ENCODE peak calls at places on chromosomes 11 and 22, in nine cellular contexts. X is right lobe of liver; M is dorsolateral prefrontal cortex; D is hepatocyte; J is HCT116; W is body of pancreas; Y is fibroblast of pulmonary artery; N is CD8-positive, alpha-beta T cell; T is coronary artery. I is an unnamed sample.

GRCh38 chr11:64607381-64608259 is 16.6 kb downstream of the SLC22A12 start:
- DNase-seq in X (no peak), M (peak), D (no peak), J (no peak), W (no peak), Y (peak), N (no peak), T (no peak), I (peak)

GRCh38 chr11:443542-444199 is 1.9 kb upstream of the ANO9 start:
- DNase-seq in X (no peak), M (no peak), D (peak), J (no peak), W (no peak), Y (peak), N (no peak), T (no peak), I (no peak)

GRCh38 chr11:44894217-44894617 is 56.5 kb downstream of the TP53I11 start:
- DNase-seq in X (peak), M (peak), D (peak), J (peak), W (peak), Y (peak), N (peak), T (no peak), I (peak)

GRCh38 chr22:27252282-27253049 is 549.1 kb downstream of the MN1 start:
- DNase-seq in X (no peak), M (no peak), D (peak), J (no peak), W (no peak), Y (peak), N (no peak), T (peak), I (peak)

GRCh38 chr11:113689711-113690618 is 16.1 kb downstream of the TMPRSS5 start:
- DNase-seq in X (no peak), M (no peak), D (no peak), J (peak), W (no peak), Y (no peak), N (no peak), T (no peak), I (no peak)

GRCh38 chr22:29300807-29301601 is 5.4 kb upstream of the GAS2L1 start:
- DNase-seq in X (no peak), M (no peak), D (no peak), J (no peak), W (peak), Y (no peak), N (no peak), T (no peak), I (no peak)

GRCh38 chr11:75721852-75722668 is 4.4 kb downstream of the MOGAT2 start:
- DNase-seq in X (peak), M (no peak), D (peak), J (no peak), W (no peak), Y (no peak), N (no peak), T (no peak), I (no peak)

GRCh38 chr11:2276280-2276998 is 6.1 kb upstream of the ASCL2 start:
- DNase-seq in X (no peak), M (no peak), D (no peak), J (no peak), W (no peak), Y (no peak), N (no peak), T (peak), I (no peak)

GRCh38 chr11:65646921-65647701 is 9.2 kb downstream of the SIPA1 start:
- DNase-seq in X (peak), M (no peak), D (peak), J (no peak), W (peak), Y (peak), N (no peak), T (no peak), I (no peak)

GRCh38 chr11:114432893-114433292 is 6.4 kb upstream of the REXO2 start:
- DNase-seq in X (no peak), M (no peak), D (no peak), J (no peak), W (no peak), Y (no peak), N (no peak), T (no peak), I (no peak)

GRCh38 chr11:23653071-23653675 is 792.9 kb upstream of the CCDC179 start:
- DNase-seq in X (no peak), M (no peak), D (no peak), J (no peak), W (no peak), Y (no peak), N (no peak), T (no peak), I (no peak)

GRCh38 chr11:92211576-92212167 is 12.9 kb upstream of the FAT3 start:
- DNase-seq in X (no peak), M (peak), D (peak), J (no peak), W (peak), Y (peak), N (no peak), T (no peak), I (peak)
- TF ChIP-seq CTCF in X (peak), M (peak), D (peak), J (no peak), W (no peak), Y (peak), N (no peak), T (peak), I (peak)

DNA sequence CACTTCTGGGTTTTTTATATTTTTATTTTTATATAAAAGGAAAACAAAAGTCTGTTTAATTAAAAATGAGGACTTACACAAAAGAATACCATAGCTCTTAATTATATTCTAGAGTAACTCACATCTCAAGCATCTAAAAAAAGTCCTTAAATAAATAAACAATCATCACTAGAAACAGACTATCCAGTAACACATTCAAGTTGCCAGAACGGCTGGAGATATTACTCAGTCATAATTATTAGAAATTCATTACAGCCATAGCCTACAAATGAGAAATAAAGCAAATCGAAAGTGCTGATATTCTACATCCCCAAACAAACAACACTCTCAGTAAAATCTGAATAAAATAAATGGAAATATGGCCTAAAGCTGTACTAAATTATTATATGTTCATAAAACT is 182.5 kb upstream of the C11orf58 start:
- DNase-seq in X (no peak), M (no peak), D (no peak), J (no peak), W (no peak), Y (no peak), N (no peak), T (no peak), I (no peak)
- H3K4me3 ChIP-seq in X (no peak), M (no peak), D (no peak), J (no peak), W (no peak), Y (no peak), N (no peak), T (no peak), I (no peak)

GRCh38 chr22:44132724-44133123 is 48.0 kb upstream of the PARVG start:
- DNase-seq in X (no peak), M (no peak), D (no peak), J (no peak), W (no peak), Y (no peak), N (no peak), T (no peak), I (no peak)
- TF ChIP-seq CTCF in X (no peak), M (no peak), D (no peak), J (no peak), W (no peak), Y (no peak), N (no peak), T (no peak), I (no peak)

GRCh38 chr11:47593492-47593933 is 698 bp downstream of the C1QTNF4 start:
- DNase-seq in X (no peak), M (no peak), D (no peak), J (no peak), W (no peak), Y (no peak), N (no peak), T (no peak), I (no peak)

GRCh38 chr11:47592276-47592675 is 1.9 kb downstream of the C1QTNF4 start:
- DNase-seq in X (no peak), M (no peak), D (no peak), J (no peak), W (no peak), Y (no peak), N (no peak), T (no peak), I (no peak)

GRCh38 chr11:47591764-47592163 is 2.4 kb downstream of the C1QTNF4 start:
- DNase-seq in X (no peak), M (no peak), D (no peak), J (no peak), W (no peak), Y (no peak), N (no peak), T (no peak), I (no peak)

GRCh38 chr11:47593934-47594855 is at the start of gene C1QTNF4:
- DNase-seq in X (no peak), M (no peak), D (no peak), J (no peak), W (no peak), Y (no peak), N (no peak), T (no peak), I (no peak)

DNA sequence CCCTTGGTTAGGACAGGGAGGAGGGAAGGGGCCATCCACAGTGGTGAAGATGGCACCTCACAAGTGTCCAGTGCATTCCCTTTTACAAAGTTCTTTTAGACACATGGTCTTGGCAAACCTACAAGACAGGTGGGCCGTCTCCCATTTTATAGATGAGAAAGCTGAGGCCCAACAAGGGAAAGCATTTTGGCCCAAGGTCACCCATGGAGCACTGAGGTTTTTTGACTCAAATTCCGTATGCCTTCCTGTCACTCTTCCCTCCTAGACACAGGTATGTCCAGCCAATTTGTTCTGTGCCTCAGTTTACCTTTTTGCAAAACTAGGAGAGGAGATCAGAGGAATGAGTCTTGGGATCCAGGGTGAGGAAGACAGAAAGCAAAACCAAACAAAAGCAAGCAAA is 1.2 kb downstream of the C1QTNF4 start:
- DNase-seq in X (no peak), M (no peak), D (no peak), J (no peak), W (no peak), Y (no peak), N (no peak), T (no peak), I (no peak)
- H3K4me3 ChIP-seq in X (no peak), M (peak), D (no peak), J (no peak), W (no peak), Y (no peak), N (no peak), T (no peak), I (no peak)

GRCh38 chr11:16883179-16883578 is 131.0 kb downstream of the PLEKHA7 start:
- DNase-seq in X (no peak), M (no peak), D (no peak), J (peak), W (no peak), Y (no peak), N (no peak), T (no peak), I (peak)
- TF ChIP-seq CTCF in X (no peak), M (peak), D (peak), J (peak), W (no peak), Y (no peak), N (no peak), T (no peak), I (peak)

GRCh38 chr11:109971184-109971523 is 122.0 kb upstream of the ZC3H12C start:
- DNase-seq in X (no peak), M (no peak), D (no peak), J (no peak), W (no peak), Y (peak), N (no peak), T (no peak), I (peak)
- H3K4me3 ChIP-seq in X (no peak), M (no peak), D (no peak), J (no peak), W (no peak), Y (no peak), N (no peak), T (no peak), I (no peak)

GRCh38 chr11:17714356-17714854 is 5.0 kb upstream of the MYOD1 start:
- DNase-seq in X (no peak), M (no peak), D (no peak), J (no peak), W (no peak), Y (no peak), N (no peak), T (no peak), I (no peak)
- TF ChIP-seq CTCF in X (no peak), M (no peak), D (no peak), J (peak), W (no peak), Y (no peak), N (no peak), T (no peak), I (no peak)

DNA sequence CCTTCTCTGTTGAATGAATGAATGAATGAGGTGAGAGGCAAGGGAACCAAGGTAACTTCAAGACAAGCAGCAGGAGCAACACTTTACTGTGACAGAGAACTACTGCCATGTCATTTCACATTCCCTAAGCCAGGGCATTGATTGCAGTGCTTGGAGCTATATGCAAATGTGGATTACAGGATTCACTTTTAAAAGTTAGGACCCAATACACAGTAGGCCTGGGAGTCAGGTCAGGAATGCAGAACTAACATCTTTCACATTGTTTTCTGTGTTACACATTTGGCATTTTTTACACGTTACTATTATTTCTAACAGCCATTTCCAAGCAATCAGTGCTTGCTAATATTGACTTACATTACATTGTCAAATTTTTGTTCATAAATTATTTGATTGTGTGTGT is 26.2 kb upstream of the ME3 start:
- DNase-seq in X (no peak), M (no peak), D (no peak), J (no peak), W (no peak), Y (no peak), N (no peak), T (no peak), I (no peak)
- H3K4me3 ChIP-seq in X (no peak), M (no peak), D (no peak), J (no peak), W (no peak), Y (no peak), N (no peak), T (no peak), I (no peak)

DNA sequence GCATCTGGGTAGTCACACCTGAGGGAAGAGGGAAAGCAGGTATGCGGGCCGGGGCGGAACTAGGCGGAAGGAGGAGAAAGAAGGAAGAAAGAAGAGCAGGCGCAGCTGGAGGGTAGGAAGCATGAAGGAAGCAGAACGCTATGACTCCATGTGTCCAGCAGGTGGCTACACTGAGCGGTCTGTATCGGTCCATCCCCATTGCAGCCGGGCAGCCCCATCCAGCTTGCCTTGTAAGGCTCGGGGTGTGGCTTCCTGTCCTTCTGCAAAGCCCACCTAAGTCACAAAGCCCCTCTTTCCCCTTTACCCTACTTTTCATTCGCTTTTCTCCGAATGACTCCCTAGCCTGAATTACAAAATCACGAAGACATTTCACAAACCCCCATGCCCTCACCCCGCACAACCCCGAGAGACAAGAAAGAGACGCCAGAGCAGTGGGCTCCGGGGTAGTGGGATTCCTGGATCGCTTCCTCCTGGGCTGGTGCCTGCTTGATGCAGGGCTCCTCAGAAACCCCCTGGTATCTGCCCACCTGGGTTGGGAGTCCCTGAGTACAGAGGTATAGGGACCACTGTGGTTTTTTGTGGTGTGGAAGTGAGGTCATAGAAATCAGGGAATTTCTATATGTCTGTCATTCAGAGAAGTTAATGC is 39.9 kb downstream of the BUD13 start:
- DNase-seq in X (peak), M (peak), D (peak), J (peak), W (peak), Y (peak), N (peak), T (peak), I (peak)
- TF ChIP-seq CTCF in X (peak), M (peak), D (peak), J (peak), W (peak), Y (peak), N (peak), T (peak), I (peak)

GRCh38 chr11:68002943-68003845 is 703 bp downstream of the UNC93B1 start:
- DNase-seq in X (no peak), M (no peak), D (peak), J (no peak), W (peak), Y (no peak), N (peak), T (peak), I (no peak)
- H3K4me3 ChIP-seq in X (peak), M (peak), D (peak), J (peak), W (peak), Y (peak), N (peak), T (peak), I (peak)

I was measured in bronchial epithelial cell.